ENCODE peak calls at places on chromosomes 11 and 22, in eight cellular contexts. X, F, O, A, P, C, B and Y are unnamed samples.

GRCh38 chr11:111400595-111400994 is 21.5 kb upstream of the POU2AF1 start:
- ATAC-seq in O (no peak), C (no peak), F (no peak), A (no peak), X (peak), P (no peak), B (no peak), Y (no peak)

GRCh38 chr11:64583296-64584262 is 7.4 kb upstream of the SLC22A12 start:
- ATAC-seq in O (no peak), P (no peak), X (no peak), F (no peak), C (no peak), A (no peak), B (no peak), Y (no peak)

GRCh38 chr11:58358969-58359368 is at the start of gene OR5B17:
- ATAC-seq in C (no peak), B (no peak), A (no peak), X (no peak), P (no peak), F (no peak), O (no peak), Y (no peak)

GRCh38 chr11:68206211-68206610 is 6.9 kb downstream of the KMT5B start:
- ATAC-seq in C (peak), B (no peak), O (peak), F (peak), P (peak), X (peak), A (peak), Y (peak)

GRCh38 chr11:108148549-108148948 is 27.2 kb downstream of the ACAT1 start:
- ATAC-seq in P (no peak), O (no peak), B (no peak), F (no peak), C (no peak), A (no peak), X (no peak), Y (no peak)

GRCh38 chr11:63552921-63553320 is 10.3 kb downstream of the PLAAT2 start:
- ATAC-seq in B (no peak), C (peak), A (no peak), O (peak), P (no peak), X (no peak), F (no peak), Y (peak)

GRCh38 chr11:17738350-17739207 is 4.0 kb downstream of the KCNC1 start:
- ATAC-seq in A (no peak), X (no peak), P (no peak), F (no peak), C (no peak), B (no peak), O (no peak), Y (no peak)

GRCh38 chr11:15878756-15879155 is 477.6 kb downstream of the SOX6 start:
- ATAC-seq in P (no peak), O (no peak), C (no peak), X (no peak), A (no peak), B (no peak), F (no peak), Y (no peak)

GRCh38 chr11:854601-855342 is 12.1 kb downstream of the TSPAN4 start:
- ATAC-seq in C (no peak), O (no peak), X (no peak), A (no peak), P (no peak), B (no peak), F (no peak), Y (no peak)

GRCh38 chr11:32574446-32574845 is 9.2 kb upstream of the EIF3M start:
- ATAC-seq in X (no peak), A (no peak), B (no peak), C (no peak), P (no peak), O (no peak), F (no peak), Y (no peak)

GRCh38 chr22:38104084-38104483 is 6.4 kb downstream of the BAIAP2L2 start:
- ATAC-seq in X (no peak), F (no peak), C (no peak), O (no peak), A (no peak), P (no peak), B (no peak), Y (no peak)

GRCh38 chr11:83827940-83828554 is 541.9 kb upstream of the CCDC90B start:
- ATAC-seq in A (no peak), O (peak), P (peak), C (no peak), X (peak), B (no peak), F (no peak), Y (no peak)

GRCh38 chr22:47540011-47540410 is 777.6 kb downstream of the TBC1D22A start:
- ATAC-seq in B (no peak), X (no peak), A (no peak), P (no peak), O (no peak), C (no peak), F (no peak), Y (no peak)

GRCh38 chr11:19642185-19642591 is 70.4 kb upstream of the NAV2 start:
- ATAC-seq in A (no peak), B (no peak), P (no peak), X (no peak), C (no peak), F (no peak), O (no peak), Y (peak)

GRCh38 chr11:69280994-69281393 is 13.0 kb upstream of the MYEOV start:
- ATAC-seq in X (no peak), A (no peak), C (peak), B (peak), F (no peak), P (no peak), O (peak), Y (peak)

GRCh38 chr22:50019316-50019715 is 6.8 kb upstream of the IL17REL start:
- ATAC-seq in F (no peak), O (no peak), P (no peak), A (peak), X (peak), C (no peak), B (no peak), Y (no peak)

GRCh38 chr11:125514336-125515101 is 18.5 kb upstream of the FEZ1 start:
- ATAC-seq in A (peak), F (peak), B (peak), P (peak), C (peak), X (peak), O (peak), Y (peak)

GRCh38 chr11:116590844-116591575 is 181.8 kb downstream of the BUD13 start:
- ATAC-seq in P (no peak), A (no peak), C (no peak), F (no peak), B (peak), O (no peak), X (no peak), Y (no peak)

GRCh38 chr11:7688238-7688826 is 15.0 kb upstream of the CYB5R2 start:
- ATAC-seq in X (no peak), F (peak), C (peak), A (no peak), P (no peak), B (no peak), O (peak), Y (peak)